ENCODE peak calls at places on chromosomes 4 and X, in five cellular contexts. One of them, this sample, is unnamed.
A peak's percentile ranks its signal among the peaks of the same experiment; 100 is the strongest.

GRCh38 chr4:72975488-72975784 is 94.1 kb downstream of the COX18 start:
- DNase-seq in fibroblast of lung: peak; percentile 41
- DNase-seq in AG04450: no peak
- DNase-seq in endodermal cell: no peak
- DNase-seq in K562: no peak
- DNase-seq in this sample: no peak

GRCh38 chrX:65532016-65532415 is 2.6 kb downstream of the LAS1L start:
- DNase-seq in fibroblast of lung: no peak
- DNase-seq in AG04450: no peak
- DNase-seq in endodermal cell: no peak
- DNase-seq in K562: no peak
- DNase-seq in this sample: no peak

GRCh38 chrX:132294776-132295495 is 75.7 kb upstream of the RAP2C start:
- DNase-seq in fibroblast of lung: no peak
- DNase-seq in AG04450: no peak
- DNase-seq in endodermal cell: no peak
- DNase-seq in K562: no peak
- DNase-seq in this sample: no peak

GRCh38 chrX:21985332-21985777 is 44.8 kb downstream of the SMS start:
- DNase-seq in fibroblast of lung: peak; percentile 85
- DNase-seq in AG04450: peak; percentile 51
- DNase-seq in endodermal cell: peak; percentile 89
- DNase-seq in K562: peak; percentile 77
- DNase-seq in this sample: peak; percentile 65

GRCh38 chrX:48911407-48912182 is at the start of gene SLC35A2:
- DNase-seq in fibroblast of lung: peak; percentile 63
- DNase-seq in AG04450: no peak
- DNase-seq in endodermal cell: peak; percentile 90
- DNase-seq in K562: peak; percentile 80
- DNase-seq in this sample: peak; percentile 70

GRCh38 chr4:98657531-98658286 is 702 bp downstream of the TSPAN5 start:
- DNase-seq in fibroblast of lung: peak; percentile 75
- DNase-seq in AG04450: no peak
- DNase-seq in endodermal cell: peak; percentile 79
- DNase-seq in K562: peak; percentile 22
- DNase-seq in this sample: peak; percentile 82

GRCh38 chrX:7987160-7987992 is 60.2 kb upstream of the PNPLA4 start:
- DNase-seq in fibroblast of lung: no peak
- DNase-seq in AG04450: no peak
- DNase-seq in endodermal cell: no peak
- DNase-seq in K562: no peak
- DNase-seq in this sample: no peak

GRCh38 chrX:106356580-106356979 is 188.5 kb downstream of the PWWP3B start:
- DNase-seq in fibroblast of lung: no peak
- DNase-seq in AG04450: no peak
- DNase-seq in endodermal cell: no peak
- DNase-seq in K562: no peak
- DNase-seq in this sample: no peak

GRCh38 chrX:15206306-15206705 is 63.6 kb downstream of the ASB9 start:
- DNase-seq in fibroblast of lung: no peak
- DNase-seq in AG04450: no peak
- DNase-seq in endodermal cell: no peak
- DNase-seq in K562: no peak
- DNase-seq in this sample: no peak

GRCh38 chr4:13992975-13993495 is 365.5 kb upstream of the BOD1L1 start:
- DNase-seq in fibroblast of lung: peak; percentile 14
- DNase-seq in AG04450: no peak
- DNase-seq in endodermal cell: no peak
- DNase-seq in K562: no peak
- DNase-seq in this sample: no peak

GRCh38 chrX:10240918-10241317 is 84.1 kb downstream of the CLCN4 start:
- DNase-seq in fibroblast of lung: peak; percentile 76
- DNase-seq in AG04450: peak; percentile 77
- DNase-seq in endodermal cell: no peak
- DNase-seq in K562: no peak
- DNase-seq in this sample: no peak

GRCh38 chr4:139595989-139596679 is 40.1 kb upstream of the SETD7 start:
- DNase-seq in fibroblast of lung: peak; percentile 78
- DNase-seq in AG04450: no peak
- DNase-seq in endodermal cell: peak; percentile 62
- DNase-seq in K562: no peak
- DNase-seq in this sample: no peak

GRCh38 chr4:15145709-15146108 is 143.4 kb downstream of the CPEB2 start:
- DNase-seq in fibroblast of lung: no peak
- DNase-seq in AG04450: no peak
- DNase-seq in endodermal cell: no peak
- DNase-seq in K562: no peak
- DNase-seq in this sample: no peak

GRCh38 chr4:53371843-53372521 is 5.5 kb upstream of the FIP1L1 start:
- DNase-seq in fibroblast of lung: no peak
- DNase-seq in AG04450: no peak
- DNase-seq in endodermal cell: no peak
- DNase-seq in K562: no peak
- DNase-seq in this sample: no peak

GRCh38 chr4:6445403-6446129 is 26.8 kb downstream of the PPP2R2C start:
- DNase-seq in fibroblast of lung: no peak
- DNase-seq in AG04450: no peak
- DNase-seq in endodermal cell: no peak
- DNase-seq in K562: no peak
- DNase-seq in this sample: no peak
- H3K27ac ChIP-seq in fibroblast of lung: no peak overlapping the region
- H3K27ac ChIP-seq in AG04450: no peak overlapping the region
- H3K27ac ChIP-seq in endodermal cell: no peak overlapping the region
- H3K27ac ChIP-seq in K562: no peak overlapping the region
- H3K27ac ChIP-seq in this sample: no peak overlapping the region

GRCh38 chrX:129427267-129427666 is 96.0 kb downstream of the SMARCA1 start:
- DNase-seq in fibroblast of lung: no peak
- DNase-seq in AG04450: no peak
- DNase-seq in endodermal cell: no peak
- DNase-seq in K562: no peak
- DNase-seq in this sample: no peak
- TF ChIP-seq CTCF in fibroblast of lung: no peak
- TF ChIP-seq CTCF in AG04450: no peak
- TF ChIP-seq CTCF in endodermal cell: peak; percentile 48
- TF ChIP-seq CTCF in K562: no peak
- TF ChIP-seq CTCF in this sample: peak; percentile 13

DNA sequence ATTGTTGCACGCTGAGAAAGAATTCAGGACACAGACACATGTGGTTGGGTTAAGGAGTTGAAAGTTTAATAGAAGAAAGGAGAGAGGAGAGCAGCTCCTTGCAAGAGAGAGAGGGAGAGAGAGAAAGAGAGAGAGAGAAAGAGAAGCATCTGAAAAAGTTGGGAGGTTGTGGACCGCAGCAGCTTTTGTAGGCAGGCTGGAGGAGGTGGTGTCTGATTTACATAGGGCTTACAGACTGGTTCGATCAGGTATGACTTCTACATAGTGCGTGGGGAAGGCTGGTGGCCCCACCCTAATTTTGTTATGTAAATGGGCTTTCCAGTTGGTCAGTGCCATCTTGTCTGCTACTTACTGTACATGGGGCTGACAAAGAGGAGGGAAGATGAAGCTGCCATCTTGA is 27.5 kb upstream of the GYG2 start:
- DNase-seq in fibroblast of lung: no peak
- DNase-seq in AG04450: no peak
- DNase-seq in endodermal cell: peak; percentile 61
- DNase-seq in K562: no peak
- DNase-seq in this sample: no peak
- H3K27ac ChIP-seq in fibroblast of lung: no peak overlapping the region
- H3K27ac ChIP-seq in AG04450: no peak overlapping the region
- H3K27ac ChIP-seq in endodermal cell: no peak overlapping the region
- H3K27ac ChIP-seq in K562: no peak overlapping the region
- H3K27ac ChIP-seq in this sample: no peak overlapping the region

DNA sequence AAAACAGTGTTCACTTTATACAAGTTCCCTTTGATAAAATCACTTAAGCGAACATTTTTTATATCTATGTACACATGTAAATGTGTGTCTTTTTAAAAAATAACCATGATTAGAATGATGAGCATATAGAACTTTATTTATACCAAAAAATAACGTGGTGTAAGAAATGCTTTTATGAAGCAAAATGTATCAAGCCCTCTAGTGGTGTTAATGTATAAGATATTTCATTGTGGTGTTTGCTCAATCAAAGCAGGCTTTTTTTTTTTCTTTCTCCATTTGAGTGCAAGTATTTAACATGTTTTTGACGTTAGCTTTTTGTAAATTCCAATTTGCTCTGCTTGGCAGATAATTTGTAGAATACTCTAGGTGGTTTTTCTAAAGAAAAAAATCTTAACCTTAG is 2092.4 kb upstream of the TENM3 start:
- DNase-seq in fibroblast of lung: peak; percentile 36
- DNase-seq in AG04450: no peak
- DNase-seq in endodermal cell: no peak
- DNase-seq in K562: no peak
- DNase-seq in this sample: no peak
- TF ChIP-seq CTCF in fibroblast of lung: peak; percentile 26
- TF ChIP-seq CTCF in AG04450: peak; percentile 52
- TF ChIP-seq CTCF in endodermal cell: peak; percentile 76
- TF ChIP-seq CTCF in K562: no peak
- TF ChIP-seq CTCF in this sample: peak; percentile 38

GRCh38 chr4:76035146-76035545 is 724 bp downstream of the CXCL11 start:
- DNase-seq in fibroblast of lung: no peak
- DNase-seq in AG04450: no peak
- DNase-seq in endodermal cell: no peak
- DNase-seq in K562: no peak
- DNase-seq in this sample: peak; percentile 37

GRCh38 chr4:76035799-76036389 is at the start of gene CXCL11:
- DNase-seq in fibroblast of lung: no peak
- DNase-seq in AG04450: no peak
- DNase-seq in endodermal cell: no peak
- DNase-seq in K562: no peak
- DNase-seq in this sample: no peak

DNA sequence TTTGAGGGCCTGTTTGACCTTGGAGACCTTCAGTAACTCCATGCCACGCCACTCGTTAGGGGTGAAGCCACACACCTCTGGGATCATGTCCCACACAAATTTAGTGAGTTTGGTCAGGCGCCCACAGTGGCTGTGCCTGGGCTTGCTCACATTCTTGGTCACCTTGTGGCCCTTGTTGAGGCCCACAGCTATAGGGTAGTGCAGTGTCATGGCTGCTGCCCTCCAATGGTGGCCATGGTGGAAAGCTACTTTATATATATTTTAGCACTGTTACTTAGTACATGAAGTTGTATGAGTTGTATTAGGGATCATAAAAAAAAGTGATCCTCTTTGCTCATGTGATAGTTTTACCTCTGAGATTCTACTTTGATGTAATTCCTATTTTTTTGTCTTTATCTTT is 985 bp upstream of the CXCL11 start:
- DNase-seq in fibroblast of lung: no peak
- DNase-seq in AG04450: no peak
- DNase-seq in endodermal cell: peak; percentile 50
- DNase-seq in K562: no peak
- DNase-seq in this sample: no peak
- H3K27ac ChIP-seq in fibroblast of lung: no peak overlapping the region
- H3K27ac ChIP-seq in AG04450: no peak overlapping the region
- H3K27ac ChIP-seq in endodermal cell: no peak overlapping the region
- H3K27ac ChIP-seq in K562: no peak overlapping the region
- H3K27ac ChIP-seq in this sample: no peak overlapping the region

GRCh38 chr4:1566838-1567518 is 117.1 kb downstream of the FAM53A start:
- DNase-seq in fibroblast of lung: no peak
- DNase-seq in AG04450: no peak
- DNase-seq in endodermal cell: peak; percentile 66
- DNase-seq in K562: no peak
- DNase-seq in this sample: no peak

GRCh38 chr4:1567519-1567807 is 116.7 kb downstream of the FAM53A start:
- DNase-seq in fibroblast of lung: no peak
- DNase-seq in AG04450: no peak
- DNase-seq in endodermal cell: peak; percentile 40
- DNase-seq in K562: no peak
- DNase-seq in this sample: no peak

GRCh38 chr4:1563768-1564485 is 120.2 kb downstream of the FAM53A start:
- DNase-seq in fibroblast of lung: no peak
- DNase-seq in AG04450: no peak
- DNase-seq in endodermal cell: no peak
- DNase-seq in K562: no peak
- DNase-seq in this sample: no peak

GRCh38 chr4:1564535-1565375 is 119.4 kb downstream of the FAM53A start:
- DNase-seq in fibroblast of lung: no peak
- DNase-seq in AG04450: no peak
- DNase-seq in endodermal cell: no peak
- DNase-seq in K562: no peak
- DNase-seq in this sample: no peak

DNA sequence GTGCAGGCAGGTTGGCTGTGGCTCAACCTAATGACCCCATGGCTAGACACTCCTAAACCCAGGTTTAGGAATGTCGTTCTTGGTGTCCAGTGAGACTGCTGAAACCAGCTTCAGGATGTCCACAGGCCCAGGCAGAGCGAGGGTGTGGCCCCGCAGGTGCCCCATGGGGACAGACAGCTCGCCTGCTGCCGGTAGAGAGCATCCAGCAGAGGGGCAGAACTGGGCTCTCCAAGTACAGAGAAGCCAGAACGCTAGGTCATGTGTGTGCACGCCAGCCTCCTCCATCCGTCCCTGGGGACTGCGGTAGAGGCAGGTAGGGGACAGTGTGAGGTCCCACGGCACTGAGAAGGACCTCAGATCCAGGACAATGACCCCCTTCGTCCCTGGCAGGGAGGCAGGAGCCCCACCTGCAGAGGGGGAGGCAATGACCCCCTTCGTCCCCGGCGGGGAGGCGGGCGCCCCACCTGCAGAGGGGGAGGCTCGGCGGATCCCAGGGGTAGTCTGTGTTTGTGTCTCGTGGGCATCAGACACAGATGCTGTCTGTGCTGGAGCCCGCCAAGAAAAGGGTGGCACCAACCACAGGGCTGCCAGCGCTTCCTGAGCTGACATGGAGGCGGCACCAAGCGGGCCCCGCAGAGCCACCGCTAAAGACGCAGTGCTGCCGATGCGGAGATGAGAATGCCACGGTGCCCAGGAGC is 118.4 kb downstream of the FAM53A start:
- DNase-seq in fibroblast of lung: no peak
- DNase-seq in AG04450: no peak
- DNase-seq in endodermal cell: peak; percentile 45
- DNase-seq in K562: no peak
- DNase-seq in this sample: no peak
- TF ChIP-seq CTCF in fibroblast of lung: no peak
- TF ChIP-seq CTCF in AG04450: no peak
- TF ChIP-seq CTCF in endodermal cell: no peak
- TF ChIP-seq CTCF in K562: no peak
- TF ChIP-seq CTCF in this sample: no peak

GRCh38 chrX:130020661-130021324 is 38.4 kb downstream of the BCORL1 start:
- DNase-seq in fibroblast of lung: no peak
- DNase-seq in AG04450: no peak
- DNase-seq in endodermal cell: no peak
- DNase-seq in K562: no peak
- DNase-seq in this sample: no peak
- H3K27ac ChIP-seq in fibroblast of lung: no peak overlapping the region
- H3K27ac ChIP-seq in AG04450: no peak overlapping the region
- H3K27ac ChIP-seq in endodermal cell: no peak overlapping the region
- H3K27ac ChIP-seq in K562: no peak overlapping the region
- H3K27ac ChIP-seq in this sample: no peak overlapping the region